ENCODE peak calls at places on chromosomes 4 and X, in six cellular contexts. U is AG20443; Y is activated T-helper 9 cell treated with anti-CD3 and anti-CD28 coated beads, Interleukin-2, amount 50 U/mL, for 16 hours; I is A172; J is pulmonary artery endothelial cell; N is SHP77 treated with DMSO at 0.1 percent for 48 hours. Z is an unnamed sample.

GRCh38 chrX:39398973-39399268 is 597.7 kb downstream of the MID1IP1 start:
- DNase-seq in U (no peak), Y (no peak), I (no peak), J (no peak), N (no peak), Z (no peak)

GRCh38 chr4:97987019-97987648 is 156.1 kb downstream of the STPG2 start:
- DNase-seq in U (no peak), Y (no peak), I (peak; percentile 25), J (peak; percentile 13), N (no peak), Z (no peak)

GRCh38 chr4:61202638-61203495 is 2.7 kb downstream of the ADGRL3 start:
- DNase-seq in U (peak; percentile 9), Y (no peak), I (peak; percentile 2), J (no peak), N (peak; percentile 72), Z (peak; percentile 40)

GRCh38 chrX:115702982-115703381 is 142.0 kb downstream of the PLS3 start:
- DNase-seq in U (no peak), Y (no peak), I (no peak), J (no peak), N (no peak), Z (no peak)

GRCh38 chr4:157291071-157291470 is 70.5 kb downstream of the GRIA2 start:
- DNase-seq in U (peak; percentile 12), Y (no peak), I (peak; percentile 2), J (no peak), N (no peak), Z (no peak)

GRCh38 chr4:55363618-55364420 is 17.8 kb downstream of the SRD5A3 start:
- DNase-seq in U (no peak), Y (no peak), I (no peak), J (no peak), N (no peak), Z (peak; percentile 71)

GRCh38 chr4:26380740-26381139 is 59.9 kb downstream of the RBPJ start:
- DNase-seq in U (no peak), Y (no peak), I (no peak), J (no peak), N (no peak), Z (no peak)

GRCh38 chr4:124212835-124213640 is 499.5 kb downstream of the ANKRD50 start:
- DNase-seq in U (peak; percentile 14), Y (no peak), I (no peak), J (no peak), N (no peak), Z (no peak)